ENCODE peak calls at places on chromosomes 12 and 14, in seven cellular contexts. U is HepG2; J is cardiac muscle cell; P is left ventricle myocardium inferior; Q is effector memory CD4-positive, alpha-beta T cell; V is suprapubic skin; S is NB4. K is an unnamed sample.

GRCh38 chr12:90098132-90098779 is 389.6 kb upstream of the ATP2B1 start:
- DNase-seq in U (no peak), Q (no peak), P (no peak), J (no peak), S (no peak), V (no peak), K (no peak)

GRCh38 chr14:92922155-92922735 is 705 bp upstream of the CHGA start:
- DNase-seq in Q (no peak), S (no peak), U (no peak), J (no peak), P (no peak), V (no peak), K (no peak)

GRCh38 chr12:77861317-77861716 is 30.6 kb downstream of the NAV3 start:
- DNase-seq in S (no peak), U (no peak), V (no peak), P (no peak), Q (no peak), J (no peak), K (no peak)

GRCh38 chr12:2641209-2641608 is 153.6 kb upstream of the FKBP4 start:
- DNase-seq in P (no peak), S (peak; percentile 40), U (no peak), J (peak; percentile 54), Q (no peak), V (no peak), K (peak; percentile 23)

GRCh38 chr12:107748472-107748871 is 12.5 kb downstream of the PRDM4 start:
- DNase-seq in S (no peak), V (no peak), J (peak; percentile 74), P (no peak), U (no peak), Q (no peak), K (no peak)

GRCh38 chr14:93369393-93370266 is 22.6 kb downstream of the COX8C start:
- DNase-seq in U (no peak), Q (no peak), P (no peak), J (no peak), S (peak; percentile 90), V (no peak), K (peak; percentile 28)

GRCh38 chr12:83318386-83318971 is 631.8 kb downstream of the TMTC2 start:
- DNase-seq in Q (no peak), P (no peak), V (no peak), S (no peak), J (no peak), U (no peak), K (no peak)

GRCh38 chr12:13289644-13290285 is 93.2 kb downstream of the EMP1 start:
- DNase-seq in Q (no peak), S (no peak), P (no peak), J (peak; percentile 37), V (no peak), U (no peak), K (no peak)

GRCh38 chr14:35336171-35337073 is 44.2 kb downstream of the PSMA6 start:
- DNase-seq in U (peak; percentile 99), Q (no peak), P (peak; percentile 93), J (peak; percentile 99), S (peak; percentile 91), V (peak; percentile 92), K (peak; percentile 98)

GRCh38 chr12:47082283-47082962 is 2.7 kb upstream of the AMIGO2 start:
- DNase-seq in S (no peak), P (no peak), V (no peak), J (no peak), U (no peak), Q (no peak), K (no peak)

GRCh38 chr12:110928700-110929099 is 8.3 kb upstream of the MYL2 start:
- DNase-seq in S (no peak), P (peak; percentile 81), V (no peak), Q (no peak), U (no peak), J (no peak), K (no peak)

GRCh38 chr12:108641446-108642268 is 8.0 kb upstream of the SELPLG start:
- DNase-seq in V (peak; percentile 68), Q (no peak), S (peak; percentile 60), P (no peak), J (no peak), U (no peak), K (no peak)

GRCh38 chr12:96198970-96199369 is 4.8 kb downstream of the ELK3 start:
- DNase-seq in Q (no peak), U (no peak), P (no peak), S (peak; percentile 46), V (no peak), J (peak; percentile 77), K (no peak)

GRCh38 chr12:3250576-3250975 is 173.4 kb downstream of the TSPAN9 start:
- DNase-seq in Q (no peak), V (no peak), P (peak; percentile 80), S (no peak), U (no peak), J (no peak), K (no peak)

GRCh38 chr14:34426313-34427295 is 35.4 kb downstream of the SPTSSA start:
- DNase-seq in J (no peak), Q (no peak), V (no peak), P (no peak), U (no peak), S (no peak), K (no peak)

GRCh38 chr14:40098468-40098867 is 666.2 kb upstream of the FBXO33 start:
- DNase-seq in P (no peak), V (no peak), U (no peak), Q (no peak), S (no peak), J (no peak), K (no peak)

GRCh38 chr14:68060198-68060597 is 240.6 kb downstream of the RAD51B start:
- DNase-seq in U (no peak), V (no peak), S (no peak), P (no peak), Q (no peak), J (no peak), K (no peak)

GRCh38 chr14:54803926-54804719 is 98.5 kb downstream of the GCH1 start:
- DNase-seq in Q (no peak), P (no peak), U (peak; percentile 13), J (no peak), V (no peak), S (peak; percentile 8), K (no peak)

GRCh38 chr12:105954891-105955607 is 183.7 kb downstream of the NUAK1 start:
- DNase-seq in J (peak; percentile 48), U (no peak), S (no peak), V (no peak), P (no peak), Q (no peak), K (no peak)

GRCh38 chr14:73143003-73143402 is 6.7 kb downstream of the PSEN1 start:
- DNase-seq in P (no peak), U (no peak), J (no peak), S (no peak), Q (no peak), V (no peak), K (peak; percentile 41)

GRCh38 chr14:99009875-99010274 is 262.1 kb downstream of the BCL11B start:
- DNase-seq in P (no peak), V (no peak), S (no peak), Q (no peak), J (no peak), U (no peak), K (no peak)

GRCh38 chr12:118979763-118980406 is 1.5 kb upstream of the SRRM4 start:
- DNase-seq in Q (no peak), V (no peak), J (peak; percentile 62), P (no peak), S (peak; percentile 79), U (peak; percentile 56), K (peak; percentile 25)

GRCh38 chr12:94089891-94090290 is 58.5 kb upstream of the PLXNC1 start:
- DNase-seq in P (no peak), S (peak; percentile 62), Q (no peak), V (no peak), U (no peak), J (peak; percentile 89), K (no peak)

GRCh38 chr12:54390668-54391551 is 6.4 kb upstream of the ZNF385A start:
- DNase-seq in P (peak; percentile 11), Q (peak; percentile 64), J (no peak), V (peak; percentile 84), U (no peak), S (peak; percentile 55), K (peak; percentile 88)

GRCh38 chr14:105015905-105016304 is 5.0 kb downstream of the CDCA4 start:
- DNase-seq in Q (no peak), V (no peak), P (no peak), J (no peak), U (no peak), S (no peak), K (no peak)

GRCh38 chr14:95008445-95009217 is 148.7 kb downstream of the DICER1 start:
- DNase-seq in U (no peak), J (no peak), V (no peak), Q (no peak), S (no peak), P (no peak), K (no peak)
- H3K4me3 ChIP-seq in U (no peak overlapping the region), J (no peak overlapping the region), V (no peak overlapping the region), Q (no peak overlapping the region), S (no peak overlapping the region), P (peak overlapping the region; percentile 20), K (no peak overlapping the region)

GRCh38 chr12:130819681-130820080 is 19.4 kb downstream of the STX2 start:
- DNase-seq in U (no peak), V (no peak), S (no peak), Q (no peak), J (no peak), P (no peak), K (no peak)

GRCh38 chr12:130817804-130818203 is 21.2 kb downstream of the STX2 start:
- DNase-seq in Q (no peak), U (no peak), V (peak; percentile 62), P (no peak), J (no peak), S (no peak), K (no peak)

GRCh38 chr12:130819248-130819576 is 19.8 kb downstream of the STX2 start:
- DNase-seq in V (no peak), U (no peak), P (no peak), J (no peak), Q (no peak), S (no peak), K (no peak)

GRCh38 chr12:130816055-130816454 is 23.0 kb downstream of the STX2 start:
- DNase-seq in J (no peak), Q (no peak), P (no peak), U (no peak), S (peak; percentile 100), V (peak; percentile 45), K (no peak)

GRCh38 chr12:130818381-130819247 is 20.4 kb downstream of the STX2 start:
- DNase-seq in U (no peak), P (peak; percentile 67), V (no peak), J (peak; percentile 46), S (peak; percentile 78), Q (peak; percentile 50), K (peak; percentile 75)
- H3K4me3 ChIP-seq in U (no peak overlapping the region), P (peak overlapping the region; percentile 67), V (peak overlapping the region; percentile 46), J (no peak overlapping the region), S (peak overlapping the region; percentile 55), Q (peak overlapping the region; percentile 60), K (no peak overlapping the region)

DNA sequence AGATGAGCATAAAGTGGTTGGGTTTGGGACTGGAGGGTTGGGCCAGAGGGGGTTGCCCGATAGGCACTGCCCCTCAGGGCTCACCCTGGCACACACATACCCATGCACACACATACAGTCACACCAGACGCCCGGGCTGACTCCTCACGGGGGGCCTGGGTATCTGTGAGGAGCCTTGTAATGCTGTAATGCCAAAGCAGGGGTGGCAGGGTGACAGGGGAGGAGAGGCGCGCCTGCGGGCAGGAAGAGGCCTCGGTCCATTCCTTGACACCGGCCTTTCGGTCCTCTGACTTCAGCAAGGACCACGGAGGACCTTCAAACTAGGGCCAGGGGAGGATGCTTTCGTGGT is 375 bp downstream of the FAIM2 start:
- DNase-seq in S (no peak), V (no peak), J (no peak), P (no peak), Q (no peak), U (no peak), K (no peak)
- H3K4me3 ChIP-seq in S (no peak overlapping the region), V (peak overlapping the region; percentile 50), J (no peak overlapping the region), P (peak overlapping the region; percentile 58), Q (peak overlapping the region; percentile 45), U (no peak overlapping the region), K (no peak overlapping the region)

GRCh38 chr12:7433276-7433822 is 10.6 kb downstream of the CD163L1 start:
- DNase-seq in Q (no peak), P (no peak), J (peak; percentile 63), U (peak; percentile 21), S (no peak), V (no peak), K (no peak)
- H3K4me3 ChIP-seq in Q (no peak overlapping the region), P (no peak overlapping the region), J (no peak overlapping the region), U (no peak overlapping the region), S (no peak overlapping the region), V (no peak overlapping the region), K (no peak overlapping the region)